ENCODE peak calls at places on chromosomes 12 and 14, in eight cellular contexts. B, P, I, G, Q, H, N and W are unnamed samples.

GRCh38 chr12:56087220-56087619 is 7.3 kb downstream of the ERBB3 start:
- DNase-seq in B (no peak), P (peak; percentile 11), I (no peak), G (no peak), Q (no peak), H (peak; percentile 47), N (no peak), W (no peak)

GRCh38 chr12:75953312-75953906 is 78.2 kb downstream of the PHLDA1 start:
- DNase-seq in B (peak; percentile 50), P (peak; percentile 54), I (peak; percentile 51), G (peak; percentile 56), Q (no peak), H (peak; percentile 92), N (no peak), W (no peak)

GRCh38 chr12:118271199-118271598 is 101.5 kb downstream of the TAOK3 start:
- DNase-seq in B (no peak), P (peak; percentile 51), I (no peak), G (no peak), Q (no peak), H (peak; percentile 44), N (no peak), W (no peak)

GRCh38 chr12:105485926-105486325 is 155.4 kb downstream of the C12orf75 start:
- DNase-seq in B (no peak), P (no peak), I (no peak), G (peak; percentile 59), Q (no peak), H (peak; percentile 38), N (no peak), W (no peak)

GRCh38 chr12:89239534-89239933 is 112.8 kb downstream of the DUSP6 start:
- DNase-seq in B (no peak), P (no peak), I (no peak), G (no peak), Q (no peak), H (no peak), N (no peak), W (no peak)

GRCh38 chr12:42946776-42947435 is 357.4 kb upstream of the PRICKLE1 start:
- DNase-seq in B (no peak), P (no peak), I (peak; percentile 53), G (peak; percentile 29), Q (no peak), H (no peak), N (no peak), W (no peak)

GRCh38 chr12:65826513-65827171 is 2.4 kb downstream of the HMGA2 start:
- DNase-seq in B (peak; percentile 61), P (peak; percentile 77), I (peak; percentile 71), G (peak; percentile 80), Q (peak; percentile 28), H (peak; percentile 70), N (peak; percentile 26), W (no peak)

GRCh38 chr12:39807043-39807442 is 187.4 kb upstream of the ABCD2 start:
- DNase-seq in B (peak; percentile 70), P (peak; percentile 27), I (no peak), G (no peak), Q (peak; percentile 43), H (no peak), N (peak; percentile 77), W (peak; percentile 51)

GRCh38 chr12:43571885-43572284 is 19.9 kb upstream of the ADAMTS20 start:
- DNase-seq in B (no peak), P (no peak), I (no peak), G (no peak), Q (no peak), H (no peak), N (peak; percentile 7), W (no peak)

GRCh38 chr12:131892711-131893604 is 1.5 kb upstream of the ULK1 start:
- DNase-seq in B (no peak), P (no peak), I (no peak), G (no peak), Q (no peak), H (no peak), N (no peak), W (no peak)

GRCh38 chr14:104113631-104114420 is 24.6 kb upstream of the KIF26A start:
- DNase-seq in B (no peak), P (no peak), I (no peak), G (no peak), Q (no peak), H (no peak), N (no peak), W (no peak)

GRCh38 chr14:87186745-87187144 is 806.2 kb downstream of the GALC start:
- DNase-seq in B (no peak), P (no peak), I (no peak), G (no peak), Q (peak; percentile 63), H (no peak), N (peak; percentile 86), W (no peak)

GRCh38 chr14:99026471-99026870 is 245.5 kb downstream of the BCL11B start:
- DNase-seq in B (peak; percentile 50), P (peak; percentile 9), I (peak; percentile 11), G (no peak), Q (no peak), H (no peak), N (no peak), W (peak; percentile 94)

GRCh38 chr12:2372735-2373134 is 319.9 kb downstream of the CACNA1C start:
- DNase-seq in B (no peak), P (no peak), I (no peak), G (no peak), Q (no peak), H (no peak), N (no peak), W (no peak)

GRCh38 chr14:22865424-22866215 is 5.9 kb upstream of the LRP10 start:
- DNase-seq in B (no peak), P (no peak), I (no peak), G (no peak), Q (peak; percentile 61), H (no peak), N (peak; percentile 82), W (no peak)

GRCh38 chr12:6200266-6201198 is at the start of gene CD9:
- DNase-seq in B (peak; percentile 42), P (peak; percentile 67), I (peak; percentile 71), G (no peak), Q (peak; percentile 63), H (peak; percentile 46), N (peak; percentile 67), W (peak; percentile 46)

GRCh38 chr12:11862794-11863193 is 207.9 kb upstream of the BCL2L14 start:
- DNase-seq in B (no peak), P (no peak), I (no peak), G (peak; percentile 63), Q (no peak), H (no peak), N (no peak), W (no peak)

GRCh38 chr12:110563702-110564470 is 19.2 kb downstream of the PPTC7 start:
- DNase-seq in B (no peak), P (peak; percentile 19), I (no peak), G (no peak), Q (no peak), H (no peak), N (no peak), W (no peak)

GRCh38 chr14:69571879-69572633 is 2.6 kb downstream of the CCDC177 start:
- DNase-seq in B (peak; percentile 59), P (peak; percentile 33), I (peak; percentile 53), G (no peak), Q (no peak), H (no peak), N (peak; percentile 78), W (no peak)

GRCh38 chr12:130540376-130540775 is 175.7 kb downstream of the RIMBP2 start:
- DNase-seq in B (no peak), P (no peak), I (no peak), G (no peak), Q (no peak), H (no peak), N (no peak), W (no peak)

GRCh38 chr12:130537051-130537450 is 179.0 kb downstream of the RIMBP2 start:
- DNase-seq in B (no peak), P (no peak), I (no peak), G (no peak), Q (no peak), H (no peak), N (no peak), W (no peak)

GRCh38 chr12:130538343-130539095 is 177.6 kb downstream of the RIMBP2 start:
- DNase-seq in B (no peak), P (no peak), I (no peak), G (no peak), Q (no peak), H (no peak), N (no peak), W (no peak)

GRCh38 chr12:130537655-130538054 is 178.4 kb downstream of the RIMBP2 start:
- DNase-seq in B (no peak), P (no peak), I (no peak), G (no peak), Q (no peak), H (no peak), N (no peak), W (no peak)
- TF ChIP-seq CTCF in B (no peak), P (no peak), I (no peak), G (no peak), Q (no peak), H (no peak), N (no peak), W (no peak)

DNA sequence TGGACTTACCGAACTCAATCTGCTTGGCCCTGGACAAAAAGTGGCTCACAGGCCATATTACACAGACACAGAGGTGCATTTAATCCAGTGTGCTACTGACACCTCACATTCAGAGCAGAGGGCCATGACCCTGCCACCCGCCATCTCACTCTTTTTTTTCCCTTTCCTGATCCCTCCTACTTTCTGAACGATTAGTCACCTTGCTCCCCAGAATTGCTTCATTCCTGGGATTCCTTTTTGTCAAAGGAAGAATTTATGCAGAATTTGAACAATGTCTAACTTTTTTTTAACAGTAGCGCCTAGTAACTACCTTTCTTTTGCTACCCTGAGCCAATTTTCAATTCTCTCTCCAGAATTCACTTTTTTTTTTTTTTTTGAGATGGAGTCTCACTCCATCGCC is 4.6 kb downstream of the PKP2 start:
- DNase-seq in B (no peak), P (peak; percentile 33), I (peak; percentile 74), G (peak; percentile 33), Q (peak; percentile 49), H (peak; percentile 93), N (peak; percentile 95), W (no peak)
- TF ChIP-seq EZH2 in B (no peak), P (no peak), I (no peak), G (no peak), Q (no peak), H (no peak), N (no peak), W (no peak)

DNA sequence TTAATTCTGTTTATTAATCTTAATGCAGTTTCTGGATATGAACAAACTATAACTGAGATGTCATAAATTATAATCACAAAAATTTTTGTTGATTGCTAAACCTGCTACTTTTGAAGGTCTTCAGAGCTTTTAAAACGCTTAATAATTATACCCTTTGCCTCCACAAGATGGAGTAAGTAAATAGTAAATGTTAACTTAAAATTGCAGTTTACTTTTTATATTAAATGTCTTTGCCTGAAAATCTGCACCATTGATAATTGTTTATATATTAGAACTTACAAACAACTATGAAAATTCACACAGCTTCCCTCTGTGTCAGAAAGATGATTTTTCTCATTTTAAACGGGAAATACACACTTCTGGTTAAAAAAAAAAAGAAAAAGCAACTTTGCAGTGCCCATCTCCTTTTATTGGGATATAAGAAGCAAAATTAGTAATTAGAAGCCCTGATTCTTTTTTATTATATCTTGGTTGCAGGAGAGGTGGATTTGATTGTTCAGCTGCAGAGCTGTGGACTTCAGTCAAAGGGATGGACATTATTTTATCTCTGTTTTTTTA is 35.6 kb downstream of the SCFD1 start:
- DNase-seq in B (peak; percentile 21), P (peak; percentile 35), I (no peak), G (no peak), Q (no peak), H (no peak), N (peak; percentile 39), W (no peak)
- TF ChIP-seq CTCF in B (peak; percentile 53), P (peak; percentile 60), I (peak; percentile 36), G (peak; percentile 31), Q (peak; percentile 49), H (peak; percentile 49), N (peak; percentile 53), W (peak; percentile 24)

GRCh38 chr12:24920141-24920540 is 28.8 kb downstream of the BCAT1 start:
- DNase-seq in B (no peak), P (no peak), I (no peak), G (no peak), Q (no peak), H (no peak), N (no peak), W (no peak)
- TF ChIP-seq EZH2 in B (no peak), P (no peak), I (no peak), G (no peak), Q (no peak), H (no peak), N (no peak), W (no peak)